ENCODE peak calls at places on chromosomes 16 and 17, in five cellular contexts. M is astrocyte of the spinal cord; L is HFF-Myc; B is CD8-positive, alpha-beta T cell; U is B cell. O is an unnamed sample.

GRCh38 chr17:42249681-42250446 is 26.3 kb downstream of the STAT5B start:
- DNase-seq in U (no peak), M (no peak), L (no peak), B (peak), O (no peak)

GRCh38 chr17:73690581-73691135 is 46.4 kb upstream of the SDK2 start:
- DNase-seq in U (no peak), L (no peak), M (no peak), B (no peak), O (no peak)

GRCh38 chr16:85781685-85782370 is 17.5 kb downstream of the EMC8 start:
- DNase-seq in B (no peak), U (no peak), M (peak), L (no peak), O (no peak)

GRCh38 chr16:59370717-59371116 is 636.6 kb upstream of the GOT2 start:
- DNase-seq in L (no peak), U (no peak), B (no peak), M (no peak), O (no peak)

GRCh38 chr17:3447625-3448024 is 14.0 kb upstream of the OR1E2 start:
- DNase-seq in U (no peak), L (no peak), M (no peak), B (no peak), O (no peak)

GRCh38 chr16:58684001-58684353 is 593 bp downstream of the SLC38A7 start:
- DNase-seq in U (no peak), L (no peak), M (peak), B (no peak), O (no peak)

GRCh38 chr17:76447931-76448652 is 4.9 kb downstream of the UBE2O start:
- DNase-seq in B (no peak), U (no peak), M (no peak), L (no peak), O (no peak)

GRCh38 chr16:29023279-29024278 is 38.7 kb downstream of the LAT start:
- DNase-seq in L (no peak), B (no peak), U (no peak), M (no peak), O (no peak)

GRCh38 chr17:38871247-38871991 is 1.6 kb downstream of the LASP1 start:
- DNase-seq in L (no peak), U (peak), B (no peak), M (peak), O (no peak)

GRCh38 chr16:68093816-68094613 is 8.8 kb downstream of the NFATC3 start:
- DNase-seq in U (no peak), B (no peak), L (peak), M (peak), O (no peak)

GRCh38 chr17:32960815-32961214 is 30.8 kb upstream of the SPACA3 start:
- DNase-seq in M (no peak), U (no peak), B (no peak), L (peak), O (no peak)

GRCh38 chr16:69112285-69113129 is 7.1 kb downstream of the HAS3 start:
- DNase-seq in B (no peak), U (peak), M (no peak), L (no peak), O (peak)

GRCh38 chr16:58753711-58754134 is 19.6 kb upstream of the GOT2 start:
- DNase-seq in L (no peak), B (no peak), U (no peak), M (no peak), O (no peak)

GRCh38 chr17:66398059-66398458 is 95.6 kb downstream of the PRKCA start:
- DNase-seq in U (no peak), M (no peak), B (no peak), L (no peak), O (no peak)

GRCh38 chr16:4639899-4640509 is 15.4 kb downstream of the MGRN1 start:
- DNase-seq in U (no peak), M (no peak), L (no peak), B (no peak), O (no peak)

GRCh38 chr17:1714980-1715802 is 5.0 kb upstream of the TLCD2 start:
- DNase-seq in M (peak), U (no peak), B (no peak), L (no peak), O (no peak)

GRCh38 chr17:2682304-2682938 is 29.1 kb downstream of the CLUH start:
- DNase-seq in L (no peak), M (peak), U (no peak), B (no peak), O (no peak)

GRCh38 chr17:47829870-47830269 is 1.5 kb downstream of the MRPL10 start:
- DNase-seq in U (no peak), L (no peak), B (no peak), M (no peak), O (no peak)

GRCh38 chr16:69520800-69521602 is 44.8 kb upstream of the NFAT5 start:
- DNase-seq in B (no peak), M (no peak), L (no peak), U (no peak), O (no peak)

GRCh38 chr16:57704011-57704904 is 9.7 kb downstream of the DRC7 start:
- DNase-seq in B (no peak), L (no peak), U (no peak), M (no peak), O (peak)

GRCh38 chr16:86222541-86222940 is 287.8 kb upstream of the FOXF1 start:
- DNase-seq in U (no peak), B (no peak), L (no peak), M (peak), O (peak)

GRCh38 chr17:70168979-70169706 is at the start of gene KCNJ2:
- DNase-seq in B (no peak), M (peak), L (no peak), U (peak), O (no peak)

GRCh38 chr17:66300956-66301355 is 1.5 kb upstream of the PRKCA start:
- DNase-seq in L (no peak), M (no peak), B (no peak), U (no peak), O (no peak)

GRCh38 chr17:77717941-77718668 is 240.4 kb upstream of the TNRC6C start:
- DNase-seq in M (no peak), U (no peak), B (no peak), L (no peak), O (no peak)

GRCh38 chr16:75329933-75330332 is 78.5 kb upstream of the BCAR1 start:
- DNase-seq in M (no peak), U (no peak), B (no peak), L (no peak), O (no peak)

GRCh38 chr17:67696853-67697505 is 20.8 kb upstream of the NOL11 start:
- DNase-seq in U (no peak), L (no peak), B (no peak), M (no peak), O (no peak)

GRCh38 chr16:63372283-63372682 is 1336.0 kb upstream of the CDH8 start:
- DNase-seq in M (no peak), B (no peak), L (no peak), U (no peak), O (no peak)

GRCh38 chr16:71882505-71883192 is 1.3 kb downstream of the ZNF821 start:
- DNase-seq in U (peak), L (peak), B (peak), M (peak), O (no peak)

GRCh38 chr16:80619824-80620223 is 79.0 kb downstream of the DYNLRB2 start:
- DNase-seq in L (no peak), M (no peak), B (no peak), U (no peak), O (no peak)

GRCh38 chr17:49556183-49556943 is 19.3 kb upstream of the NXPH3 start:
- DNase-seq in B (peak), U (peak), L (no peak), M (peak), O (no peak)

GRCh38 chr17:31596382-31597323 is 205.2 kb downstream of the RAB11FIP4 start:
- DNase-seq in U (peak), L (peak), B (no peak), M (peak), O (peak)

GRCh38 chr16:59545666-59546065 is 811.5 kb upstream of the GOT2 start:
- DNase-seq in U (no peak), M (no peak), B (no peak), L (no peak), O (no peak)

GRCh38 chr16:57986196-57986595 is 14.3 kb downstream of the ZNF319 start:
- DNase-seq in M (no peak), B (no peak), U (no peak), L (no peak), O (peak)

GRCh38 chr16:29972500-29972899 is 1.2 kb upstream of the TAOK2 start:
- DNase-seq in L (no peak), M (no peak), U (no peak), B (no peak), O (no peak)

GRCh38 chr17:66582373-66583111 is 252.4 kb upstream of the CACNG5 start:
- DNase-seq in U (no peak), B (no peak), M (no peak), L (no peak), O (no peak)

GRCh38 chr17:78529871-78530670 is 47.1 kb downstream of the DNAH17 start:
- DNase-seq in U (no peak), L (no peak), M (no peak), B (no peak), O (peak)

GRCh38 chr17:7950578-7950977 is 18.6 kb downstream of the CNTROB start:
- DNase-seq in M (no peak), B (no peak), L (no peak), U (no peak), O (no peak)

GRCh38 chr16:74700206-74701040 is at the start of gene MLKL:
- DNase-seq in M (no peak), U (peak), B (peak), L (no peak), O (no peak)

GRCh38 chr17:68871447-68871846 is 83.7 kb downstream of the ABCA8 start:
- DNase-seq in U (no peak), L (no peak), B (no peak), M (no peak), O (no peak)
- TF ChIP-seq CTCF in U (no peak), L (no peak), B (no peak), M (no peak), O (no peak)

DNA sequence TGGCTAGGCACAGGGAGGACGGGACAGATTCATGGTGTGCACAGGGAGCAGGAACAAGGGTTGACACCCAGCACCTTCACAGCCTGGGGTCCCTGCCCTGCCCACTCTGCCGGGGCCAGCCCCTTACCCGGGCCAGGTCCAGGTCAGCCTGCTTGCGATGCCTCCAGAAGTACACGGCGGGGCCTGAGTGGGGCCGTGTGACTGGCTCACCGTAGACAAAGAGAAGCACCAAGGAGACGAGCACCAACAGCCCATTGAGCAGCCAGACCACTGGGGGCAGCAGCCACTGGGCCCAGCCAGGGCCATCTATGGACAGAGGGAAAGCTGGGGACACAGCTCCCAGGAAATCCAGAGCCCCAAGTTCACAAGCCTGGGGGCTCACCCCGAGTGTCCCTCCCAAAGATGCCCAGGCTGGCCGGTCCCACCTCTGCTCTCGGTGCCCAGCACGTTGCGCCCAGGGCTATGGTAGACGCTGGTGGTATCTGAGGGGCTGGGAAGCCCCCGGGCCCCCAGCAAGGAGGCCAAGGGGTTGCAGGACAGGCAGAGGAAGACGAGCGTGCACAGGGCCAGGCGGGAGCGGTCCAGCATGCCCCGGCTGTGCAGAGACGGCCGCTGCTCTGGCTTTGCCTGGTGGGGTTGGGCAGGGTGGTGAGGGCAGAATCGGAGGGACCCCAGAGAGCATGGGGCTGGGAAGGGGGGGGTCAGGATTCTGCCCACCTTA is 19.8 kb downstream of the SREBF1 start:
- DNase-seq in L (no peak), B (no peak), U (no peak), M (no peak), O (no peak)
- TF ChIP-seq CTCF in L (no peak), B (no peak), U (no peak), M (peak), O (peak)

GRCh38 chr16:2427526-2427925 is 1.7 kb upstream of the CCNF start:
- DNase-seq in M (no peak), B (no peak), L (no peak), U (no peak), O (peak)

GRCh38 chr16:2429771-2430663 is 770 bp downstream of the CCNF start:
- DNase-seq in B (no peak), M (peak), L (no peak), U (no peak), O (no peak)

GRCh38 chr16:2428051-2428786 is 1.0 kb upstream of the CCNF start:
- DNase-seq in M (no peak), U (peak), L (no peak), B (no peak), O (peak)

GRCh38 chr16:2428787-2429036 is 535 bp upstream of the CCNF start:
- DNase-seq in B (no peak), L (no peak), U (no peak), M (no peak), O (no peak)

GRCh38 chr16:2429037-2429770 is at the start of gene CCNF:
- DNase-seq in B (peak), M (peak), U (peak), L (peak), O (peak)
- TF ChIP-seq CTCF in B (no peak), M (peak), U (no peak), L (no peak), O (no peak)

GRCh38 chr16:34802396-34802795 is 1343.0 kb downstream of the TP53TG3F start:
- DNase-seq in B (no peak), U (no peak), L (no peak), M (no peak), O (no peak)

GRCh38 chr16:34802848-34803599 is 1343.6 kb downstream of the TP53TG3F start:
- DNase-seq in U (no peak), M (no peak), L (no peak), B (no peak), O (no peak)

GRCh38 chr16:34803683-34804416 is 1344.4 kb downstream of the TP53TG3F start:
- DNase-seq in M (no peak), U (no peak), L (no peak), B (no peak), O (peak)

DNA sequence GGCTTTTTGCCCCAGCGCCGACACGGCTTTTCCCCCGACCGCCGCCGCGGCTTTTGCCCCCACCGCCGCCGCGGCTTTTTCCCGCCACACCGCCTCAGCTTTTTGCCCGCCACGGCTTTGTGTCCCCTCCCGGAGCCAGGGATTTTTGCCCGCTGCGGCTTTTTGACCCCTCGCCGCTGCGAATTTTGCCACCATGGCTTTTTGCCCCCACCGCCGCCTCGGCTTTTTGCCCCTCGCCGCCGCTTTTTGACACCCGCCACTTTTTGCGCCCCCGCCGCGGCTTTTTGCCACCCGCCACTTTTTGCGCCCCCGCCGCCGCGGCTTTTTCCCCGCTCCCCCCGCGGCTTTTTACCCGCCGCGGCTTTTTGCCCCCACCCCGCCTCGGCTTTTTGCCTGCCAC is 1342.5 kb downstream of the TP53TG3F start:
- DNase-seq in B (no peak), M (no peak), U (no peak), L (no peak), O (no peak)
- TF ChIP-seq CTCF in B (no peak), M (no peak), U (no peak), L (no peak), O (no peak)

DNA sequence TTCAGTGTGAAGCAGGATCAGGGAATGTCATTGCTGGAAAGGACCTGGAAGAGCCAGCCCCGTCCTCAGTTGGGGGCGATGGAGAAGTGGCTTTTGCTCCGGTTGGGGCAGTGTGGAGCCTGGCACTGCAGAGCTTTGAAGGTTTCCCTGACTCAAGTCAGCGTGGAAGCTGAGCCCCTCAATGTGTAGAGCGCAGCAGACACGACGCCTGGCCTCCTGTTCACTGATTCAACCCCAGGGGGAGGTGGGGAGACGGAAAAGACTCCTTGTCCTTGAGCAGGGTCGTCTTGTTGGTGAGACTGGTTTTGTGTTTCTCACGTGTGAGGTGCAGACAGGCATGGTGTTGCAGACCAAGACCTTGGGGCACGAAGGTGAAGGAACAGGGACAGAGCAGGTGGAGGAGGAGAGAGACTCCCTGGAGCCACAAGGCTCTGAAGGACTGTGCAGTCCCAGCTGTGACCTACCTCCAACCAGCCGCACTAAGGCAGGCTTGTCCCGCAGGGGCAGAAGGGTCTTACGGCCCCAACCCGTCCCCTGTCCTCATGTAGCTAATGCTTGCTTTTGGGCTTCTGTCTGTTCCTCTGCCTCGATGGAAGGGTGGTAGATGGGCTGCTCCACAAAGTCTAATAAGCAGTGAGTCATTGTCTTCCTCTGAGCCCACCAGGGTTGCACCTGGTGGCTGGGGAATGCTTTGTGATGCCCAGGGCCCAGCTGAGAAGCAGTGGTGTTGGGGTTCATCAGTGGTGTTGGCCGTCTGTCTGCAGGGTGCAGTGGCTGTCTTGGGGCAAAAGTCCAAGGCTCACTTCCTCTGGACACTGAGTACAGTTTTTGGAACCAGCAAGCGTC is 47.8 kb downstream of the MPRIP start:
- DNase-seq in M (no peak), B (no peak), L (no peak), U (no peak), O (peak)
- TF ChIP-seq CTCF in M (no peak), B (no peak), L (no peak), U (no peak), O (no peak)

DNA sequence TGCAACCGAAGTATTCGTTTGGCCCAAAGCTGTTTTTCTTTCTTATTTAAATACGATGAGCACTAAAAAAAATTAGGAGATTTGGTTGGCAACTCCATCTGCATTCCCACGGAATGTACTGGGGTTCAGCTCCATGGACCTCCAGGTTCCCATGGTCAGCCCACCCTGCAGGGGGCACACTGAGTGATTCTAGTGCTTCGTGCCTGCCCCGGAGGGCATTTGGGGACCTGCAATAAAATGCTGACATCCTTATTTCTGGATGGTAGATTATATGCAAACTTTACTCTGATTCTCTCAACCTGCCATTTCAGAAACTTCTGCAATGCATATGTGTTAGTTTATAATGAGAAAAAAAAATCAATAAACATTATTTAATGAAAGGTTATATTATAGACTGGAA is 339.4 kb downstream of the XYLT1 start:
- DNase-seq in U (no peak), B (no peak), L (no peak), M (no peak), O (no peak)
- TF ChIP-seq CTCF in U (peak), B (no peak), L (peak), M (no peak), O (no peak)

DNA sequence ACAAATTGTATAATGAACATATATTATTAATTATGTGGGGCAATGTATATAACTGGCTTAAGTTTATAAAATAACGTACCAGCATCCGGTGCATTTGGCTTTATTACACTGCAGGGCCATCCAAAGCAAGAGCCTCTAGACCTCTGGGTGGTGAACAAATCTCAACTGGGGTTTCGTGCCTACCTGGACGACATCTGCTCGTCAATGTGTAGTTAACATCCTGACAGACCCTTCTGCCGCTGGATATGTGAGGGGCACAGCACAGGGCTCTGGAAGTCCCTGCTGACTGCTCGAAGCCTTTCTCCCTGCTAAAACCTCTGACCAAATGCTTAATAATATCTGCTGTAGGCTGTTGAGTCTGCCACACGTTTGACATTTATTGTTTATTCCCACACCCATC is 2.3 kb downstream of the TMEM186 start:
- DNase-seq in U (no peak), L (no peak), M (no peak), B (no peak), O (no peak)
- TF ChIP-seq CTCF in U (no peak), L (no peak), M (no peak), B (no peak), O (no peak)